ENCODE peak calls at places on chromosomes 3 and 15, in six cellular contexts. B is brain microvascular endothelial cell; F is activated CD4-positive, alpha-beta memory T cell treated with anti-CD3 and anti-CD28 coated beads for 36 hours; Z is WTC11; J is HTR-8/SVneo; M is AG09319. A is an unnamed sample.

GRCh38 chr3:140292154-140292553 is 357.2 kb downstream of the CLSTN2 start:
- DNase-seq in B (peak; percentile 28), F (no peak), Z (no peak), J (no peak), M (no peak), A (no peak)

GRCh38 chr15:39598958-39599845 is 18.3 kb downstream of the THBS1 start:
- DNase-seq in M (peak; percentile 48), F (no peak), Z (no peak), B (no peak), J (no peak), A (no peak)

GRCh38 chr3:53261712-53262111 is 5.9 kb upstream of the TKT start:
- DNase-seq in B (no peak), F (no peak), Z (no peak), J (no peak), M (no peak), A (no peak)

GRCh38 chr15:57061281-57061680 is 142.8 kb downstream of the TCF12 start:
- DNase-seq in M (no peak), F (no peak), Z (no peak), J (no peak), B (no peak), A (no peak)

GRCh38 chr15:101675796-101676582 is 23.8 kb upstream of the TM2D3 start:
- DNase-seq in Z (no peak), M (no peak), B (peak; percentile 85), F (peak; percentile 32), J (no peak), A (peak; percentile 43)

GRCh38 chr3:55824406-55824805 is 337.3 kb upstream of the WNT5A start:
- DNase-seq in J (no peak), B (no peak), F (no peak), Z (no peak), M (no peak), A (no peak)

GRCh38 chr15:31230630-31231485 is 95.8 kb upstream of the KLF13 start:
- DNase-seq in J (no peak), M (no peak), F (no peak), B (no peak), Z (no peak), A (no peak)

GRCh38 chr3:5188419-5189405 is 1.2 kb downstream of the EDEM1 start:
- DNase-seq in B (no peak), J (no peak), F (peak; percentile 68), Z (no peak), M (no peak), A (peak; percentile 64)

GRCh38 chr15:49238342-49238741 is 68.3 kb downstream of the GALK2 start:
- DNase-seq in J (no peak), F (no peak), Z (no peak), M (no peak), B (no peak), A (no peak)

GRCh38 chr3:119571688-119572087 is 7.6 kb upstream of the ADPRH start:
- DNase-seq in Z (no peak), M (no peak), B (no peak), F (no peak), J (no peak), A (no peak)

GRCh38 chr3:112333002-112333385 is at the start of gene CD200:
- DNase-seq in Z (peak; percentile 85), J (peak; percentile 24), F (peak; percentile 71), B (peak; percentile 26), M (no peak), A (no peak)

GRCh38 chr3:116340680-116341216 is 104.5 kb downstream of the LSAMP start:
- DNase-seq in M (no peak), Z (no peak), B (no peak), J (no peak), F (no peak), A (no peak)

GRCh38 chr15:27095809-27096580 is 125.0 kb downstream of the GABRG3 start:
- DNase-seq in F (no peak), Z (no peak), J (no peak), M (peak; percentile 2), B (no peak), A (no peak)

GRCh38 chr3:185988080-185988815 is 50.4 kb upstream of the TRA2B start:
- DNase-seq in F (no peak), M (no peak), Z (no peak), B (no peak), J (no peak), A (no peak)

GRCh38 chr3:161342629-161343028 is 28.7 kb downstream of the SPTSSB start:
- DNase-seq in J (no peak), B (no peak), M (no peak), F (no peak), Z (no peak), A (no peak)

GRCh38 chr3:123053107-123053506 is 13.7 kb upstream of the PDIA5 start:
- DNase-seq in F (no peak), B (no peak), J (no peak), M (no peak), Z (no peak), A (no peak)

GRCh38 chr3:23600178-23600577 is 205.6 kb upstream of the UBE2E1 start:
- DNase-seq in F (no peak), M (no peak), Z (no peak), J (peak; percentile 81), B (peak; percentile 95), A (no peak)

GRCh38 chr3:55511895-55512585 is 24.9 kb upstream of the WNT5A start:
- DNase-seq in F (no peak), M (no peak), B (no peak), Z (no peak), J (no peak), A (no peak)

GRCh38 chr3:126117786-126118185 is 33.9 kb upstream of the SLC41A3 start:
- DNase-seq in J (no peak), B (no peak), M (no peak), F (peak; percentile 2), Z (no peak), A (no peak)

GRCh38 chr3:128226794-128227399 is 73.6 kb downstream of the EEFSEC start:
- DNase-seq in Z (peak; percentile 78), F (peak; percentile 54), M (no peak), J (peak; percentile 67), B (peak; percentile 15), A (no peak)

GRCh38 chr15:85411992-85412538 is 31.7 kb downstream of the AKAP13 start:
- DNase-seq in M (no peak), F (no peak), Z (no peak), B (no peak), J (no peak), A (peak; percentile 19)

GRCh38 chr3:119401069-119401468 is 62.3 kb downstream of the TMEM39A start:
- DNase-seq in M (no peak), B (no peak), J (no peak), Z (no peak), F (no peak), A (no peak)

GRCh38 chr3:111761309-111761795 is 97.7 kb upstream of the PHLDB2 start:
- DNase-seq in Z (no peak), J (peak; percentile 41), F (peak; percentile 29), B (peak; percentile 78), M (peak; percentile 29), A (peak; percentile 95)

GRCh38 chr3:46867550-46867898 is 4.3 kb upstream of the MYL3 start:
- DNase-seq in J (no peak), Z (no peak), B (no peak), M (no peak), F (no peak), A (no peak)

GRCh38 chr3:111081008-111081545 is 9.5 kb downstream of the NECTIN3 start:
- DNase-seq in F (no peak), M (no peak), Z (no peak), J (no peak), B (no peak), A (no peak)

GRCh38 chr15:84731774-84732173 is 15.8 kb upstream of the SEC11A start:
- DNase-seq in F (no peak), B (peak; percentile 28), J (no peak), M (peak; percentile 54), Z (no peak), A (no peak)

GRCh38 chr3:56921573-56922571 is 120.1 kb upstream of the ARHGEF3 start:
- DNase-seq in J (no peak), M (no peak), B (peak; percentile 48), Z (no peak), F (peak; percentile 42), A (peak; percentile 31)

GRCh38 chr3:23376516-23377248 is 173.6 kb downstream of the UBE2E2 start:
- DNase-seq in J (no peak), B (no peak), F (no peak), M (no peak), Z (no peak), A (no peak)